ENCODE peak calls at places on chromosome 15, in eight cellular contexts. A, L, J, W, T, E, C and B are unnamed samples.

GRCh38 chr15:28022181-28022580 is 76.9 kb downstream of the OCA2 start:
- DNase-seq in W (no peak), A (no peak), E (no peak), L (no peak), J (no peak), C (no peak), T (no peak), B (no peak)

GRCh38 chr15:41024141-41024540 is 70.9 kb downstream of the CHAC1 start:
- DNase-seq in E (no peak), T (no peak), W (no peak), C (no peak), J (no peak), A (no peak), L (no peak), B (no peak)

GRCh38 chr15:40696228-40696627 is 1.3 kb downstream of the RAD51 start:
- DNase-seq in W (no peak), E (no peak), L (no peak), J (no peak), A (no peak), C (no peak), T (no peak), B (no peak)

GRCh38 chr15:58770519-58770856 is 614 bp upstream of the MINDY2 start:
- DNase-seq in L (no peak), C (no peak), W (peak), E (no peak), A (no peak), J (no peak), T (peak), B (no peak)

GRCh38 chr15:69930754-69931153 is 167.0 kb downstream of the TLE3 start:
- DNase-seq in E (no peak), L (no peak), J (no peak), C (no peak), W (no peak), T (no peak), A (no peak), B (no peak)

GRCh38 chr15:85749261-85750151 is 45.2 kb downstream of the KLHL25 start:
- DNase-seq in E (no peak), L (no peak), T (no peak), J (no peak), C (no peak), W (no peak), A (no peak), B (no peak)

GRCh38 chr15:67784856-67785430 is 40.4 kb upstream of the SKOR1 start:
- DNase-seq in A (no peak), J (no peak), W (no peak), C (no peak), T (no peak), E (no peak), L (no peak), B (no peak)

GRCh38 chr15:56582785-56583184 is 117.8 kb upstream of the MNS1 start:
- DNase-seq in E (no peak), T (no peak), W (no peak), C (no peak), A (no peak), L (no peak), J (no peak), B (no peak)

GRCh38 chr15:81356252-81356651 is 17.8 kb downstream of the TMC3 start:
- DNase-seq in J (no peak), E (no peak), T (no peak), L (no peak), C (no peak), W (no peak), A (no peak), B (no peak)

GRCh38 chr15:38071211-38071972 is 137.0 kb downstream of the TMCO5A start:
- DNase-seq in E (no peak), A (no peak), C (no peak), L (no peak), J (no peak), W (no peak), T (no peak), B (no peak)

GRCh38 chr15:101358895-101359294 is 63.8 kb upstream of the SNRPA1 start:
- DNase-seq in W (no peak), E (no peak), J (no peak), L (no peak), C (no peak), T (no peak), A (no peak), B (no peak)

GRCh38 chr15:74338676-74339075 is 28.8 kb downstream of the CYP11A1 start:
- DNase-seq in C (no peak), W (no peak), J (peak), T (no peak), E (no peak), L (no peak), A (no peak), B (no peak)